ENCODE peak calls at places on chromosomes 5 and 9, in seven cellular contexts. F is K562, L is adrenal gland, I is body of pancreas, C is Peyer's patch, X is IMR-90, Y is heart left ventricle. H is an unnamed sample.

GRCh38 chr9:130128251-130128650 is 44.0 kb upstream of the NCS1 start:
- DNase-seq in L (no peak), X (no peak), F (no peak), C (peak), Y (no peak), I (no peak), H (peak)

GRCh38 chr9:121886759-121887485 is 206.2 kb downstream of the TTLL11 start:
- DNase-seq in L (no peak), C (no peak), X (no peak), I (no peak), Y (no peak), F (no peak), H (no peak)

GRCh38 chr5:173395257-173395932 is 67.2 kb upstream of the STC2 start:
- DNase-seq in F (peak), I (no peak), X (peak), C (no peak), L (no peak), Y (no peak), H (no peak)

GRCh38 chr5:41418220-41419031 is 92.0 kb downstream of the PLCXD3 start:
- DNase-seq in I (no peak), X (peak), C (no peak), F (no peak), Y (no peak), L (no peak), H (no peak)

GRCh38 chr5:135050244-135050767 is 16.3 kb upstream of the PITX1 start:
- DNase-seq in I (no peak), F (no peak), Y (no peak), L (no peak), C (no peak), X (no peak), H (no peak)

GRCh38 chr9:84206801-84207200 is 133.8 kb downstream of the SLC28A3 start:
- DNase-seq in L (no peak), X (no peak), Y (no peak), F (no peak), I (no peak), C (no peak), H (peak)

GRCh38 chr9:132694144-132694543 is 23.9 kb downstream of the GTF3C4 start:
- DNase-seq in C (no peak), I (no peak), F (no peak), L (no peak), X (peak), Y (no peak), H (peak)

GRCh38 chr5:133287500-133287899 is 235.7 kb downstream of the HSPA4 start:
- DNase-seq in I (peak), C (peak), X (peak), Y (no peak), L (no peak), F (peak), H (peak)

GRCh38 chr5:128038641-128039040 is 44.9 kb upstream of the SLC12A2 start:
- DNase-seq in C (no peak), L (no peak), I (no peak), X (peak), Y (no peak), F (peak), H (peak)

GRCh38 chr5:149406203-149406978 is 27.3 kb upstream of the IL17B start:
- DNase-seq in Y (peak), C (no peak), L (peak), X (peak), F (peak), I (no peak), H (peak)

GRCh38 chr9:130905902-130906726 is 9.5 kb upstream of the QRFP start:
- DNase-seq in I (no peak), Y (no peak), L (no peak), C (no peak), F (peak), X (no peak), H (no peak)

GRCh38 chr5:159049844-159050318 is 49.8 kb downstream of the EBF1 start:
- DNase-seq in C (no peak), I (no peak), Y (no peak), X (peak), F (no peak), L (no peak), H (peak)

GRCh38 chr5:132274050-132274869 is 16.8 kb downstream of the PDLIM4 start:
- DNase-seq in Y (no peak), X (no peak), I (no peak), F (no peak), C (peak), L (no peak), H (no peak)

GRCh38 chr9:77016111-77016525 is 3.3 kb upstream of the FOXB2 start:
- DNase-seq in Y (no peak), X (no peak), L (no peak), F (no peak), C (no peak), I (no peak), H (peak)

GRCh38 chr9:77013932-77014596 is 5.4 kb upstream of the FOXB2 start:
- DNase-seq in C (no peak), F (no peak), X (no peak), L (no peak), Y (no peak), I (no peak), H (no peak)

GRCh38 chr9:77015291-77016048 is 4.0 kb upstream of the FOXB2 start:
- DNase-seq in X (no peak), L (no peak), Y (no peak), F (no peak), I (no peak), C (no peak), H (no peak)

GRCh38 chr9:77013186-77013931 is 6.1 kb upstream of the FOXB2 start:
- DNase-seq in X (no peak), F (no peak), I (no peak), Y (no peak), L (no peak), C (no peak), H (no peak)

DNA sequence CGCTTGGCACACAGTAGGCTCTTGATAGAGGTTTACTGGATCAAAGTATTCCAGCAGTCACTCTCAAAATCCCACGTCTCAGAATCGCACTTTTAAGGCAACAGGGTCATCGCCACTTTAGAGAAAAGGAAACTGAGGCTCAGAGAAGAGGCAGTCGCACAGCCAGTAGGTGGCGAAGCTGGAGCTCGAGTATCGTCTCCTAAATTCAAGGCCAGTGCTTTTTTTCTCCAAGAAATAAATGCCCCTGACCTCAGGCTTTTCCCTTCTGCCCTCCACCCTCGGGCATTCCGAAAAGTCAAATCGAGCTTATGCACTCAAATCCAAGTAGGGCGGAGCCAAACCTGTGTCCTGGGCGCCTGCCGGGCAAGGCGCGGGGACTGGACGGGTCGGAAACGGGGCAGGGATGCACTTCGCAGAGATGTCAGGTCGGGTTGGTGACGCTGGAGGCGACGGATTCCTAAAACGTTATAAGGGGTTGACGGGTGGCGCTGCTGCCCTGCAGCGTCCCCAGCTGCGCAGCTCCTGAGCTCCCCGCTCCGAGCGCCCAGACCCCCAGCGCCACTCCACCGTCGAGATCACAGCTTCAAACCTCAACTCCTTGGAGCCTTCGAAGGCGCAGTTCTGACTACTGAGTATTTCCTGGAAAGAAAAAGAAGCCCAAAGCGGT is 4.7 kb upstream of the FOXB2 start:
- DNase-seq in L (no peak), C (no peak), I (no peak), Y (no peak), X (no peak), F (no peak), H (no peak)
- TF ChIP-seq CTCF in L (no peak), C (no peak), I (no peak), Y (no peak), X (no peak), F (no peak), H (peak)

DNA sequence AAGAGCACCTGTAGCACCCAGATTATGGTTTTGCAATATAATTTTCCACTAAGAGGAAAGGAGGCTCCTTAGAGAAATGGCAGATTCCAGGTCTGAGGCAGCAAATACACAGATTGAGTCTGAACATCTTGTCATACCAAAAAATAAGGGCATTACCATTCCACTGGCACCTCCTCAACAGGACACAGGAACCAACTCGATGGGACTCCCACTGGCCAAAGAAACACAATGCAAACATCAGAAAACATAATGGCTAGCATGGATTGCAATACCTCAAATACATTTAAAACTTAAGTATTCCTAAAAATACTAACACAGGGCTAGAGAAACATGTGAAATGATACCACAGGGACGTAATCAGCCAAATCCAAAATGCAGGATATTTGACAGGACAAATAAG is 12.4 kb upstream of the RANBP17 start:
- DNase-seq in C (no peak), F (no peak), Y (no peak), I (no peak), X (no peak), L (no peak), H (no peak)
- TF ChIP-seq POLR2A in C (no peak), F (no peak), Y (no peak), I (no peak), X (no peak), L (no peak), H (no peak)

GRCh38 chr5:151678713-151679112 is 8.0 kb downstream of the SPARC start:
- DNase-seq in C (no peak), X (peak), L (no peak), Y (no peak), I (no peak), F (no peak), H (no peak)

GRCh38 chr5:151682240-151682639 is 4.5 kb downstream of the SPARC start:
- DNase-seq in L (no peak), F (no peak), I (no peak), C (no peak), X (no peak), Y (no peak), H (no peak)

GRCh38 chr5:151679421-151680155 is 7.1 kb downstream of the SPARC start:
- DNase-seq in F (no peak), L (no peak), C (no peak), X (no peak), Y (no peak), I (no peak), H (no peak)

GRCh38 chr5:151682751-151683331 is 3.9 kb downstream of the SPARC start:
- DNase-seq in I (no peak), L (peak), Y (peak), F (no peak), X (peak), C (no peak), H (no peak)

DNA sequence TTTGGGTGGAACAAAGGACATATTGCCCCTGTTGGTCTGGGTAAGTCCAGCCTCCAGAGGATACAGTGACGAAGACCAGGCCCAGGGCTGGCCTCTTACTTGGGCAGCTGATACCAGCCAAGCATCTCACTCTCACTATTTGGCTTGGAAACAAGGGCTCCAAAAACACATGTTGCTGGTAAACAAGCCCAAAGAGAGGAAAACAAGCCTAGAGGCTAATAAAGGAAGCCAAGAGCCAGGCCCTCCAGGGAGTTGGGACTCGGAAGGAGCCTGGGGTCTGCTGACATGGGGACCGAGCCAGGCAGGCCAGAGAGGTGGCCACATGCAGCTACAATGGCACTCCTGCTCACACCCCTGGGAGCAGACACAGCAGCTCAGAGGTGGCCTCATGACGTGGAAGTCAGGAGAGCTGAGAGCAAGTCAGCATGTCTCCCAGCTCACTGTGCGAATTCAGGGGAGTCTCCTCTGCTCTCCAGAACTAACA is 5.7 kb downstream of the SPARC start:
- DNase-seq in X (peak), Y (no peak), C (no peak), L (no peak), F (no peak), I (no peak), H (no peak)
- H3K4me3 ChIP-seq in X (no peak), Y (peak), C (no peak), L (no peak), F (no peak), I (no peak), H (no peak)

GRCh38 chr9:35522189-35522588 is 32.3 kb downstream of the RUSC2 start:
- DNase-seq in I (no peak), Y (no peak), F (peak), L (no peak), C (no peak), X (no peak), H (no peak)
- TF ChIP-seq CTCF in I (no peak), Y (peak), F (peak), L (no peak), C (no peak), X (peak), H (peak)

GRCh38 chr9:6015278-6016157 is at the start of gene RANBP6:
- DNase-seq in L (peak), I (peak), Y (peak), X (peak), F (peak), C (peak), H (peak)
- TF ChIP-seq POLR2A in L (peak), I (peak), Y (no peak), X (peak), F (peak), C (peak), H (peak)

DNA sequence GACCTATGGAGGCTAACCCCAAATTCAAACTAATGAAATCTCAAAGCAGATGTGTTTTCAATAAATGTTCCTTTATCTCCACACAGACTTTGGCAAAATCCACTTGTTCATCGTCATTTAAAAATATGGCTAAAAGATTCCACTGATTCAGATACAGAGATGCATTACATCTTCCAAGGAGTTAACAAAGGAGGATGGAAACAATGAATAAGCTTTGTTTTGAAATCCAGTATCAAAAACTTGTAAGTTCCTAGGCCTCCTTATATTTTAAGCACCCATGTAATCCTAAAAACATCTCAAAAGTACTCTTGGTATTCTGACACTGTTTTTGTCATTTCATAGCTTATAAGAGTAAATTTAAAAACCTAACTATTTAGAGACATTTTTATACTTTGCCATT is 345.6 kb upstream of the ACTBL2 start:
- DNase-seq in I (no peak), F (no peak), L (no peak), Y (no peak), C (no peak), X (no peak), H (no peak)
- H3K4me3 ChIP-seq in I (no peak), F (no peak), L (no peak), Y (no peak), C (no peak), X (no peak), H (no peak)

GRCh38 chr5:167576126-167576525 is 715.3 kb upstream of the WWC1 start:
- DNase-seq in X (no peak), Y (no peak), I (no peak), C (no peak), L (no peak), F (no peak), H (no peak)
- TF ChIP-seq CTCF in X (peak), Y (no peak), I (no peak), C (no peak), L (no peak), F (no peak), H (no peak)

H was measured in NB4.